ENCODE peak calls at places on chromosomes 11 and 22, in five cellular contexts. One of them, this sample, is unnamed.

GRCh38 chr11:90318651-90319050 is 95.8 kb upstream of the CHORDC1 start:
- DNase-seq in GM12878: no peak
- DNase-seq in H1: no peak
- DNase-seq in A549: no peak
- DNase-seq in HepG2: no peak
- DNase-seq in this sample: no peak

GRCh38 chr22:30502153-30502552 is 3.3 kb downstream of the SEC14L4 start:
- DNase-seq in HepG2: no peak
- DNase-seq in GM12878: no peak
- DNase-seq in A549: no peak
- DNase-seq in H1: no peak
- DNase-seq in this sample: no peak

GRCh38 chr22:32951807-32952153 is 106.4 kb downstream of the SYN3 start:
- DNase-seq in A549: no peak
- DNase-seq in GM12878: no peak
- DNase-seq in HepG2: no peak
- DNase-seq in H1: no peak
- DNase-seq in this sample: no peak

GRCh38 chr22:24834845-24835570 is 29.0 kb downstream of the SGSM1 start:
- DNase-seq in H1: peak
- DNase-seq in GM12878: no peak
- DNase-seq in A549: peak
- DNase-seq in HepG2: peak
- DNase-seq in this sample: no peak

GRCh38 chr22:39536711-39537110 is 4.2 kb upstream of the RPS19BP1 start:
- DNase-seq in GM12878: no peak
- DNase-seq in A549: no peak
- DNase-seq in H1: no peak
- DNase-seq in HepG2: no peak
- DNase-seq in this sample: no peak

GRCh38 chr11:68122936-68123539 is 1.9 kb upstream of the CHKA start:
- DNase-seq in A549: peak
- DNase-seq in GM12878: no peak
- DNase-seq in HepG2: peak
- DNase-seq in H1: no peak
- DNase-seq in this sample: no peak

GRCh38 chr11:2686360-2687222 is 13.2 kb downstream of the KCNQ1OT1 start:
- DNase-seq in A549: no peak
- DNase-seq in GM12878: no peak
- DNase-seq in HepG2: no peak
- DNase-seq in H1: no peak
- DNase-seq in this sample: no peak

GRCh38 chr22:46076651-46077339 is 73.5 kb upstream of the PPARA start:
- DNase-seq in A549: peak
- DNase-seq in H1: no peak
- DNase-seq in GM12878: no peak
- DNase-seq in HepG2: no peak
- DNase-seq in this sample: no peak

GRCh38 chr22:37822079-37822833 is 926 bp upstream of the GALR3 start:
- DNase-seq in HepG2: peak
- DNase-seq in GM12878: no peak
- DNase-seq in H1: peak
- DNase-seq in A549: no peak
- DNase-seq in this sample: no peak

GRCh38 chr11:64864473-64865285 is 13.7 kb downstream of the EHD1 start:
- DNase-seq in GM12878: no peak
- DNase-seq in HepG2: no peak
- DNase-seq in H1: no peak
- DNase-seq in A549: no peak
- DNase-seq in this sample: no peak

GRCh38 chr11:62124186-62125113 is 639 bp downstream of the INCENP start:
- DNase-seq in HepG2: peak
- DNase-seq in H1: no peak
- DNase-seq in A549: no peak
- DNase-seq in GM12878: no peak
- DNase-seq in this sample: peak

GRCh38 chr11:44312876-44313275 is 2.9 kb upstream of the ALX4 start:
- DNase-seq in A549: no peak
- DNase-seq in GM12878: no peak
- DNase-seq in HepG2: no peak
- DNase-seq in H1: no peak
- DNase-seq in this sample: no peak

GRCh38 chr22:31637938-31638618 is 23.9 kb downstream of the PISD start:
- DNase-seq in GM12878: no peak
- DNase-seq in A549: no peak
- DNase-seq in HepG2: no peak
- DNase-seq in H1: no peak
- DNase-seq in this sample: peak

GRCh38 chr11:128481135-128481534 is 106.2 kb downstream of the ETS1 start:
- DNase-seq in GM12878: no peak
- DNase-seq in H1: no peak
- DNase-seq in A549: no peak
- DNase-seq in HepG2: no peak
- DNase-seq in this sample: no peak

GRCh38 chr11:119650251-119650650 is 78.7 kb downstream of the NECTIN1 start:
- DNase-seq in H1: no peak
- DNase-seq in GM12878: no peak
- DNase-seq in A549: no peak
- DNase-seq in HepG2: no peak
- DNase-seq in this sample: no peak

GRCh38 chr22:40400173-40400572 is 29.8 kb downstream of the SGSM3 start:
- DNase-seq in A549: no peak
- DNase-seq in H1: no peak
- DNase-seq in GM12878: peak
- DNase-seq in HepG2: no peak
- DNase-seq in this sample: no peak

GRCh38 chr22:39318507-39319283 is 728 bp downstream of the RPL3 start:
- DNase-seq in H1: no peak
- DNase-seq in GM12878: no peak
- DNase-seq in A549: no peak
- DNase-seq in HepG2: no peak
- DNase-seq in this sample: peak

GRCh38 chr22:46963672-46964545 is 201.5 kb downstream of the TBC1D22A start:
- DNase-seq in HepG2: no peak
- DNase-seq in GM12878: no peak
- DNase-seq in A549: no peak
- DNase-seq in H1: no peak
- DNase-seq in this sample: no peak

GRCh38 chr22:32801436-32802290 is at the start of gene TIMP3:
- DNase-seq in H1: peak
- DNase-seq in HepG2: no peak
- DNase-seq in GM12878: no peak
- DNase-seq in A549: peak
- DNase-seq in this sample: peak

GRCh38 chr11:131745405-131745804 is 375.0 kb downstream of the NTM start:
- DNase-seq in A549: no peak
- DNase-seq in HepG2: no peak
- DNase-seq in GM12878: no peak
- DNase-seq in H1: no peak
- DNase-seq in this sample: no peak

GRCh38 chr11:45411221-45411946 is 125.2 kb upstream of the SYT13 start:
- DNase-seq in H1: no peak
- DNase-seq in HepG2: no peak
- DNase-seq in A549: no peak
- DNase-seq in GM12878: no peak
- DNase-seq in this sample: no peak

GRCh38 chr11:76419896-76420295 is 24.9 kb upstream of the EMSY start:
- DNase-seq in HepG2: peak
- DNase-seq in GM12878: no peak
- DNase-seq in A549: peak
- DNase-seq in H1: peak
- DNase-seq in this sample: peak
- TF ChIP-seq CTCF in HepG2: peak
- TF ChIP-seq CTCF in GM12878: peak
- TF ChIP-seq CTCF in A549: peak
- TF ChIP-seq CTCF in H1: peak
- TF ChIP-seq CTCF in this sample: peak

DNA sequence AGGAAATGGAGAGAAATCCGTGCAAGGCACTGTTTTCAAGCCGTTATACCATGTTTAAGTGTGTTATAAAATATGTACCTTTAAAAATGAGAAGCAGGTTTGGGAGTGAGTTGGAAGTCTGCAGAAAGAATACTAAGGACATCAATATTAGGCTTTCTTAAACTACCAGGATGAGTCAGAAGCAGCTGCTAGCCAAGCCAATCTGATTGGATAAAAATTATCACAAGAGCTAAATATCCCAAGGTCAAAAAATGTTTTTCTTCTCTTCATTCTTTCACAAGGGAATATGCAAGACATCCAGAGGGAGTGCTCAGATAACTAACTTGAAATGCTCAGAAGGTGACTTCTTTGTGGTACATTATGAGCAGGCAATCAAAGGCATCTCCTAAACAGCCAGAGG is 19.3 kb upstream of the CKAP5 start:
- DNase-seq in HepG2: no peak
- DNase-seq in A549: no peak
- DNase-seq in H1: no peak
- DNase-seq in GM12878: no peak
- DNase-seq in this sample: no peak
- TF ChIP-seq HDAC2 in HepG2: no peak
- TF ChIP-seq HDAC2 in A549: no peak
- TF ChIP-seq HDAC2 in H1: no peak
- TF ChIP-seq HDAC2 in GM12878: no peak
- TF ChIP-seq HDAC2 in this sample: no peak

DNA sequence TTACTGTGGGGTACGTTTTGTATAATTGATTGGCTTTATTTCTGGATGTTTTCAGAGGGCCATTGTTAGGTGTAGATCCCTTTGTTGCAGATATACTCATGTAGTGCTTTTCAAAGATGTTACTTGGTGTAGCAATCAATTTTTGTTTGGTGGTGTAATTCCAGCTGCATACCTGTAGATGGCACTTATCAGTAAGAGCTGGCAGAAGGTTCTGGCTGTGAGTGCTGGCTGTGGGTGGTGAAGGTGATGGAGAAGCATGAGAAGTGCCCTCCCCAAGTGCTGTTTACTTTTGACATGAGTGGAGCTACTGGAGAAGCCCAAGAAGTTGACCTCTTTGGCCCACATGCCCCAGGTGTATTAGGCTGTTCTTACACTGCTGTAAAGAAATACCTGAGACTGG is 1074.9 kb downstream of the FAM181B start:
- DNase-seq in HepG2: peak
- DNase-seq in GM12878: no peak
- DNase-seq in A549: peak
- DNase-seq in H1: no peak
- DNase-seq in this sample: no peak
- TF ChIP-seq CTCF in HepG2: peak
- TF ChIP-seq CTCF in GM12878: peak
- TF ChIP-seq CTCF in A549: peak
- TF ChIP-seq CTCF in H1: peak
- TF ChIP-seq CTCF in this sample: no peak

GRCh38 chr11:35096737-35097136 is 42.2 kb upstream of the CD44 start:
- DNase-seq in A549: no peak
- DNase-seq in HepG2: no peak
- DNase-seq in GM12878: no peak
- DNase-seq in H1: no peak
- DNase-seq in this sample: no peak
- TF ChIP-seq HDAC2 in A549: no peak
- TF ChIP-seq HDAC2 in HepG2: no peak
- TF ChIP-seq HDAC2 in GM12878: no peak
- TF ChIP-seq HDAC2 in H1: no peak
- TF ChIP-seq HDAC2 in this sample: no peak

This sample was measured in K562.